ENCODE peak calls at places on chromosome 19, in eight cellular contexts. Y is epithelial cell of esophagus, D is left ventricle myocardium inferior, H is transverse colon, G is BJ, Q is HFF-Myc, V is lower lobe of right lung, E is IMR-90. T is an unnamed sample.

GRCh38 chr19:50858896-50859295 is 4.2 kb downstream of the KLK3 start:
- DNase-seq in Y (no peak), D (no peak), H (peak; percentile 58), G (no peak), Q (no peak), V (no peak), E (no peak), T (no peak)

GRCh38 chr19:35216833-35217707 is 11.5 kb downstream of the FAM187B start:
- DNase-seq in Y (peak; percentile 32), D (no peak), H (peak; percentile 65), G (no peak), Q (no peak), V (no peak), E (no peak), T (no peak)

GRCh38 chr19:4256563-4256962 is 9.7 kb downstream of the YJU2 start:
- DNase-seq in Y (no peak), D (no peak), H (no peak), G (no peak), Q (no peak), V (no peak), E (no peak), T (no peak)

GRCh38 chr19:1434577-1435060 is 3.6 kb upstream of the RPS15 start:
- DNase-seq in Y (no peak), D (no peak), H (no peak), G (no peak), Q (no peak), V (no peak), E (no peak), T (no peak)

GRCh38 chr19:42693760-42694350 is 46.4 kb downstream of the PSG3 start:
- DNase-seq in Y (peak; percentile 77), D (no peak), H (no peak), G (no peak), Q (peak; percentile 11), V (no peak), E (peak; percentile 46), T (no peak)

GRCh38 chr19:19110410-19111137 is 27.7 kb downstream of the TMEM161A start:
- DNase-seq in Y (peak; percentile 22), D (no peak), H (no peak), G (no peak), Q (no peak), V (no peak), E (no peak), T (no peak)

GRCh38 chr19:16575861-16576689 is 3.9 kb upstream of the SLC35E1 start:
- DNase-seq in Y (no peak), D (no peak), H (no peak), G (no peak), Q (no peak), V (no peak), E (no peak), T (no peak)

GRCh38 chr19:15449620-15450527 is at the start of gene WIZ:
- DNase-seq in Y (peak; percentile 73), D (peak; percentile 91), H (peak; percentile 91), G (no peak), Q (no peak), V (peak; percentile 92), E (peak; percentile 55), T (no peak)

GRCh38 chr19:58518261-58519086 is 1.1 kb downstream of the ZBTB45 start:
- DNase-seq in Y (peak; percentile 21), D (no peak), H (peak; percentile 44), G (no peak), Q (no peak), V (peak; percentile 56), E (no peak), T (no peak)

GRCh38 chr19:29537181-29537580 is 11.4 kb downstream of the VSTM2B start:
- DNase-seq in Y (no peak), D (no peak), H (no peak), G (no peak), Q (no peak), V (no peak), E (no peak), T (no peak)

GRCh38 chr19:12946092-12946845 is 607 bp downstream of the RAD23A start:
- DNase-seq in Y (peak; percentile 84), D (peak; percentile 62), H (peak; percentile 74), G (no peak), Q (no peak), V (peak; percentile 81), E (peak; percentile 80), T (no peak)

GRCh38 chr19:2273356-2274184 is 8.4 kb downstream of the PEAK3 start:
- DNase-seq in Y (peak; percentile 64), D (peak; percentile 78), H (peak; percentile 85), G (no peak), Q (no peak), V (peak; percentile 84), E (peak; percentile 52), T (no peak)

GRCh38 chr19:4474504-4475136 is 2.5 kb downstream of the HDGFL2 start:
- DNase-seq in Y (peak; percentile 72), D (no peak), H (no peak), G (peak; percentile 19), Q (no peak), V (no peak), E (peak; percentile 68), T (no peak)

GRCh38 chr19:6100284-6100915 is 9.9 kb downstream of the RFX2 start:
- DNase-seq in Y (no peak), D (no peak), H (no peak), G (no peak), Q (no peak), V (peak; percentile 68), E (no peak), T (no peak)

GRCh38 chr19:1465191-1466016 is 13.6 kb downstream of the C19orf25 start:
- DNase-seq in Y (peak; percentile 79), D (no peak), H (peak; percentile 45), G (no peak), Q (no peak), V (no peak), E (peak; percentile 36), T (no peak)

GRCh38 chr19:13024958-13025653 is 29.8 kb downstream of the NFIX start:
- DNase-seq in Y (no peak), D (no peak), H (peak; percentile 50), G (no peak), Q (no peak), V (peak; percentile 79), E (no peak), T (no peak)

GRCh38 chr19:49224856-49225255 is 67.3 kb downstream of the TRPM4 start:
- DNase-seq in Y (peak; percentile 71), D (peak; percentile 32), H (peak; percentile 77), G (no peak), Q (no peak), V (no peak), E (peak; percentile 57), T (no peak)

GRCh38 chr19:8038815-8039214 is 13.7 kb upstream of the CCL25 start:
- DNase-seq in Y (no peak), D (no peak), H (no peak), G (no peak), Q (no peak), V (no peak), E (no peak), T (no peak)

GRCh38 chr19:23470873-23471555 is 75.7 kb upstream of the ZNF91 start:
- DNase-seq in Y (no peak), D (no peak), H (peak; percentile 34), G (no peak), Q (no peak), V (no peak), E (no peak), T (no peak)

GRCh38 chr19:48490980-48491792 is 20.4 kb downstream of the LMTK3 start:
- DNase-seq in Y (peak; percentile 61), D (no peak), H (peak; percentile 66), G (no peak), Q (no peak), V (no peak), E (no peak), T (no peak)

GRCh38 chr19:35620001-35620400 is 7.5 kb downstream of the HAUS5 start:
- DNase-seq in Y (no peak), D (no peak), H (no peak), G (no peak), Q (no peak), V (no peak), E (no peak), T (no peak)

GRCh38 chr19:44051654-44052402 is at the start of gene ZNF223:
- DNase-seq in Y (peak; percentile 97), D (peak; percentile 94), H (peak; percentile 95), G (peak; percentile 73), Q (peak; percentile 70), V (peak; percentile 95), E (peak; percentile 89), T (peak; percentile 54)

GRCh38 chr19:6868341-6868740 is 19.0 kb upstream of the ADGRE1 start:
- DNase-seq in Y (no peak), D (no peak), H (no peak), G (no peak), Q (no peak), V (peak; percentile 57), E (no peak), T (no peak)

GRCh38 chr19:14091885-14092462 is 1.4 kb upstream of the SAMD1 start:
- DNase-seq in Y (no peak), D (no peak), H (no peak), G (no peak), Q (no peak), V (no peak), E (no peak), T (no peak)
- TF ChIP-seq CTCF in Y (no peak), D (no peak), H (no peak), G (peak; percentile 17), Q (no peak), V (no peak), E (no peak), T (no peak)

DNA sequence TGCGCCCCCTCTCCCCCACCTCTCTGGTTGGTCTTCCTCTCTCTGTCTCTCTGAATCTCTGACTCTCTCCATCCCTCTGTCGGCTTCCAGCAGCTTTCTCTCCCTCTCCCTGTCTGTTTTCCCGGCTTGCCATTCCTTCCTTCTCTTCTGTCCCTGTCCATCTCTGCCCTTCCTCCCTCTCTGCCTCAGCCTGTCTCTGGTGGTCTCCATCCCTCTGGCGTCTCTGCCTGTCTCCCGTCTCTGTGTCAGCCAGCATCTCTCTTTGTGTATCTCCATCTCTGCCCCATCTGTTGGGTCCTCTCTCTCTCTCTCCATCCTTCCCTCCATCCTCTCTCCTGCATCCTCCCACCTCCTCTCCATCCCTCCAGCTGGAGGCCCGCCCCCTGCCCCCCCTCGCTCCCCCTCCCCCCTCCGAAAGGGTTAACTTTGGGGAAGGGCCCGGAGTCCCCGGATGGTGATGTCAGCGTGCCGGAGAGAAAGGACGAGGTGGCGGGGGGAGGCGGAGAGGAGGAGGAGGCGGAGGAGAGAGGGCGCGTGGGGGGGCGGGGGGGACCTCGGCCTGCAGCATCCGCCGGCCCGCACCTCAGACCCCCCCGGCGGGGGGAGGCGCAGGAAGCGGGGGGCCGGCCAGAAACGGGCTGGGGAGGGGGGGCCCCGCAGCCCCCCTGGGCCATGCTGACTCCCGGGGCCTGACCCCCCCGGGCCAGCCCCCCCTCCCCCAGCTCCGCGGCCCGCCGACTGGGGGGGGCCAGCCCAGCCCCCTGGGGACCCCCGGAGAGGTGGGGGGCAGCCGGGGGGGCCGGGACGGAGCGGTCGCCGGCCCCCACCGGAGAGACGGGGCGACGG is at the start of gene BRSK1:
- DNase-seq in Y (no peak), D (peak; percentile 60), H (peak; percentile 60), G (no peak), Q (no peak), V (no peak), E (peak; percentile 61), T (no peak)
- H3K4me3 ChIP-seq in Y (peak within 1 kb of the TSS; percentile 18), D (peak within 1 kb of the TSS; percentile 65), H (peak within 1 kb of the TSS; percentile 58), G (peak within 1 kb of the TSS; percentile 57), Q (peak within 1 kb of the TSS; percentile 34), V (peak within 1 kb of the TSS; percentile 29), E (peak within 1 kb of the TSS; percentile 58), T (no peak within 1 kb of the TSS)

GRCh38 chr19:46297700-46298476 is 1.0 kb downstream of the HIF3A start:
- DNase-seq in Y (no peak), D (peak; percentile 90), H (peak; percentile 69), G (no peak), Q (no peak), V (peak; percentile 69), E (no peak), T (no peak)
- TF ChIP-seq CTCF in Y (no peak), D (peak; percentile 57), H (peak; percentile 15), G (peak; percentile 6), Q (no peak), V (peak; percentile 37), E (no peak), T (no peak)

GRCh38 chr19:14435320-14436050 is 2.4 kb downstream of the PKN1 start:
- DNase-seq in Y (no peak), D (no peak), H (no peak), G (no peak), Q (no peak), V (no peak), E (no peak), T (no peak)
- H3K4me3 ChIP-seq in Y (no peak overlapping the region), D (peak overlapping the region; percentile 93), H (no peak overlapping the region), G (no peak overlapping the region), Q (peak overlapping the region; percentile 70), V (peak overlapping the region; percentile 95), E (no peak overlapping the region), T (no peak overlapping the region)

T was measured in keratinocyte.